ENCODE peak calls at places on chromosomes 3 and 15, in six cellular contexts. V is tibial artery, H is colonic mucosa, J is psoas muscle, F is uterus, N is kidney epithelial cell. D is an unnamed sample.

GRCh38 chr15:100601158-100601557 is 826 bp downstream of the LINS1 start:
- DNase-seq in V (no peak), H (no peak), J (no peak), F (no peak), N (no peak), D (no peak)

GRCh38 chr15:67142142-67143092 is 77.0 kb downstream of the SMAD3 start:
- DNase-seq in V (no peak), H (no peak), J (peak; percentile 76), F (peak; percentile 49), N (no peak), D (no peak)

GRCh38 chr3:169028716-169029115 is 634.8 kb downstream of the MECOM start:
- DNase-seq in V (no peak), H (no peak), J (no peak), F (no peak), N (no peak), D (no peak)

GRCh38 chr3:120743556-120744195 is 1.1 kb downstream of the GTF2E1 start:
- DNase-seq in V (no peak), H (no peak), J (no peak), F (no peak), N (no peak), D (no peak)

GRCh38 chr3:171824824-171825221 is 14.5 kb upstream of the PLD1 start:
- DNase-seq in V (no peak), H (no peak), J (no peak), F (no peak), N (no peak), D (no peak)

GRCh38 chr3:149792485-149793270 is at the start of gene ANKUB1:
- DNase-seq in V (no peak), H (no peak), J (no peak), F (no peak), N (no peak), D (no peak)

GRCh38 chr15:58748040-58748786 is 1.3 kb downstream of the ADAM10 start:
- DNase-seq in V (no peak), H (peak; percentile 31), J (no peak), F (no peak), N (no peak), D (no peak)

GRCh38 chr3:139301654-139302053 is 42.2 kb upstream of the MRPS22 start:
- DNase-seq in V (no peak), H (no peak), J (peak; percentile 17), F (no peak), N (no peak), D (no peak)

GRCh38 chr3:81173514-81173913 is 587.9 kb downstream of the GBE1 start:
- DNase-seq in V (no peak), H (no peak), J (no peak), F (no peak), N (no peak), D (no peak)

GRCh38 chr3:10351013-10351735 is 30.3 kb upstream of the SEC13 start:
- DNase-seq in V (no peak), H (no peak), J (peak; percentile 23), F (no peak), N (no peak), D (no peak)

GRCh38 chr3:62793961-62794360 is 81.3 kb downstream of the CADPS start:
- DNase-seq in V (no peak), H (no peak), J (no peak), F (no peak), N (no peak), D (no peak)

GRCh38 chr15:62142736-62143135 is 22.3 kb downstream of the C2CD4B start:
- DNase-seq in V (no peak), H (no peak), J (no peak), F (no peak), N (no peak), D (no peak)

GRCh38 chr3:189188466-189188865 is 16.7 kb downstream of the TPRG1 start:
- DNase-seq in V (no peak), H (peak; percentile 47), J (no peak), F (no peak), N (no peak), D (no peak)

GRCh38 chr15:79060175-79060574 is 30.4 kb downstream of the RASGRF1 start:
- DNase-seq in V (no peak), H (no peak), J (no peak), F (no peak), N (no peak), D (no peak)

GRCh38 chr3:195908439-195909293 is at the start of gene TNK2:
- DNase-seq in V (no peak), H (peak; percentile 36), J (peak; percentile 67), F (no peak), N (no peak), D (no peak)

GRCh38 chr15:39455502-39455991 is 125.3 kb upstream of the THBS1 start:
- DNase-seq in V (no peak), H (no peak), J (no peak), F (no peak), N (no peak), D (no peak)

GRCh38 chr15:48541659-48542334 is 103.7 kb downstream of the FBN1 start:
- DNase-seq in V (peak; percentile 44), H (no peak), J (no peak), F (peak; percentile 33), N (no peak), D (peak; percentile 86)

GRCh38 chr3:56238299-56238698 is 230.0 kb downstream of the ERC2 start:
- DNase-seq in V (no peak), H (no peak), J (no peak), F (no peak), N (no peak), D (no peak)

GRCh38 chr3:78101363-78101762 is 1061.5 kb downstream of the ROBO2 start:
- DNase-seq in V (no peak), H (no peak), J (no peak), F (no peak), N (peak; percentile 74), D (peak; percentile 96)

GRCh38 chr3:128382221-128382807 is 84.4 kb downstream of the DNAJB8 start:
- DNase-seq in V (no peak), H (peak; percentile 67), J (no peak), F (peak; percentile 57), N (no peak), D (no peak)

GRCh38 chr3:67357610-67358458 is 296.6 kb downstream of the SUCLG2 start:
- DNase-seq in V (no peak), H (no peak), J (no peak), F (no peak), N (no peak), D (no peak)

GRCh38 chr3:136409549-136409948 is 159.4 kb downstream of the PCCB start:
- DNase-seq in V (no peak), H (no peak), J (no peak), F (no peak), N (no peak), D (no peak)

GRCh38 chr3:45677841-45678240 is 11.4 kb upstream of the SACM1L start:
- DNase-seq in V (no peak), H (no peak), J (no peak), F (no peak), N (no peak), D (no peak)

GRCh38 chr3:17518189-17519059 is 224.0 kb downstream of the TBC1D5 start:
- DNase-seq in V (no peak), H (no peak), J (no peak), F (no peak), N (no peak), D (no peak)

GRCh38 chr3:28150465-28151206 is 90.8 kb upstream of the CMC1 start:
- DNase-seq in V (no peak), H (peak; percentile 54), J (no peak), F (no peak), N (no peak), D (no peak)

GRCh38 chr15:57235865-57236264 is 140.4 kb upstream of the CGNL1 start:
- DNase-seq in V (no peak), H (no peak), J (no peak), F (no peak), N (no peak), D (peak; percentile 84)

GRCh38 chr3:96712792-96713191 is 101.6 kb upstream of the EPHA6 start:
- DNase-seq in V (no peak), H (no peak), J (no peak), F (no peak), N (no peak), D (no peak)

GRCh38 chr3:177124882-177125281 is 72.4 kb downstream of the TBL1XR1 start:
- DNase-seq in V (no peak), H (no peak), J (no peak), F (no peak), N (no peak), D (no peak)

GRCh38 chr15:72236381-72237285 is 5.6 kb upstream of the PKM start:
- DNase-seq in V (no peak), H (no peak), J (no peak), F (no peak), N (no peak), D (no peak)

GRCh38 chr3:144687862-144688261 is 716.2 kb downstream of the DIPK2A start:
- DNase-seq in V (no peak), H (no peak), J (no peak), F (no peak), N (no peak), D (no peak)
- TF ChIP-seq CTCF in V (no peak), H (no peak), J (no peak), F (no peak), N (no peak), D (no peak)

DNA sequence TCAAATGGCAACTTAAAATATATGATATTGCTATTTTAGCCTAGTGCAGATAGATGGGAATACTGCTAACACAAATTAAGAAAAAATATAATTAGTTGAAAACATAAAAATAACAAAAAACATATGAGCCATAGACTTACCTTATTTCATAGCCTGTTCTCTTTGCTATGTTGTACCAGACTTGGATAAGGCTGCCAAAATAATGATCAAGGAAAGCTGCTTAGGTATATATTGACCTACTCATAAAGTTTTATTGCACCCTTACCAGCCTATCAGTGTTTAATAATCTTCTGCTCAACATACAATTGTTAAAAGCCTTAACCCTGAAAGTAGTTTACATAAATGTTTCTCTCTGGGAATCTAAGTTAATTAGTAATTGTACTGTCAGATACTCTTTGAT is at the start of gene SI:
- DNase-seq in V (no peak), H (no peak), J (no peak), F (no peak), N (no peak), D (no peak)
- H3K4me3 ChIP-seq in V (no peak within 1 kb of the TSS), H (no peak within 1 kb of the TSS), J (no peak within 1 kb of the TSS), F (no peak within 1 kb of the TSS), N (no peak within 1 kb of the TSS), D (no peak within 1 kb of the TSS)

DNA sequence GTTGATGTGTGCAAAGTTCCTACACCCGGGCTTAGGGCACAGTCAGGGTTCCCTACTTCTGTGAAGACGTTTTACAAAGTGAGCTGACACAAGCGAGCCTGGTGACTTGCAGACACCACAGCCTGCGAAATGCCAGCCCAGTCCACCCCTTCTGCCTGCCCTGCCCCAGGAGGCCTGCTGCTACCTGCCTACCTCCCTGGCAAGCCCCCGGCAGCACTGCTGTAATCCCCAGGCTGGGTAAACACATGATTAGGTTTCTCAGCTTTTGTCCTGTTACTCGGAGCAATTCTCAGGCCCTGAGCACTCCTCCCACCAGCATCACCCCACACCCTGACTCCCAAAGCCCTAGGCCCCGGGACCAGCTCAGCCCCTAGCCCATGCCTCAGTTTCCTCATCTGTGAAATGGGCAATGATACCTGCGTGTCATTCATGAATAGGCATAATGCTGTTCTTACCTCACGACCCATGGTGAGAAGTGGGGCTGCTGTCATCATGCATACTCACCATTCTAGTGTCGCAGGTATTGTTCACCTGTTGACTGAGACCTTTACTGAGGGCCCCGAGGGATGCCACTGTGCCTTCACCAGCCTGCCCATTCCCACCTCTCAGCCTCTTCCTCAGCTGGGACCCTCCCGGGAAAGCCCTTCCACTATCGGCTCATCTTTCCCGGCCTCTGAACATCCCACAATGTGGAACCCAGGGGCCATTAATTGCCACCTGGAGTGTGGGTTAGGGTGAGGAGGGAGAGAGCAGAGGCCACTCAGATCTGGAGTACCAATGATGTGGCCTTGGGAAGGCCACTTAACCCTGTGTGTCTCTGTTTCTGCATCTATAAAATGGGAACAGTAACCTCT is 31.5 kb upstream of the SLC6A6 start:
- DNase-seq in V (no peak), H (no peak), J (no peak), F (no peak), N (no peak), D (no peak)
- TF ChIP-seq CTCF in V (no peak), H (no peak), J (no peak), F (no peak), N (no peak), D (no peak)

GRCh38 chr15:31081568-31082250 is 19.8 kb downstream of the TRPM1 start:
- DNase-seq in V (no peak), H (peak; percentile 46), J (no peak), F (no peak), N (no peak), D (no peak)
- H3K4me3 ChIP-seq in V (no peak overlapping the region), H (no peak overlapping the region), J (peak overlapping the region; percentile 63), F (no peak overlapping the region), N (no peak overlapping the region), D (no peak overlapping the region)

D was measured in astrocyte of the cerebellum.